ENCODE peak calls at places on chromosome 2, in seven cellular contexts. A is heart left ventricle, B is breast epithelium, K is A549, V is stomach, Z is testis, T is body of pancreas. M is an unnamed sample.

GRCh38 chr2:232628466-232629200 is 4.8 kb upstream of the EFHD1 start:
- DNase-seq in Z (no peak), A (peak), B (no peak), T (no peak), K (no peak), V (no peak), M (no peak)

GRCh38 chr2:102703748-102704147 is 58.1 kb upstream of the TMEM182 start:
- DNase-seq in V (no peak), A (no peak), B (no peak), Z (peak), T (no peak), K (peak), M (no peak)

GRCh38 chr2:48600917-48601316 is 16.7 kb upstream of the GTF2A1L start:
- DNase-seq in B (no peak), T (no peak), A (no peak), Z (no peak), K (no peak), V (no peak), M (no peak)

GRCh38 chr2:159116922-159117321 is 148.5 kb downstream of the TANC1 start:
- DNase-seq in T (no peak), V (no peak), B (no peak), A (no peak), Z (no peak), K (no peak), M (no peak)

GRCh38 chr2:85302106-85302505 is 25.7 kb downstream of the TGOLN2 start:
- DNase-seq in A (no peak), T (no peak), K (no peak), V (no peak), B (no peak), Z (no peak), M (no peak)

GRCh38 chr2:156309106-156309505 is 23.4 kb downstream of the NR4A2 start:
- DNase-seq in V (no peak), T (no peak), Z (no peak), A (no peak), K (no peak), B (no peak), M (no peak)

GRCh38 chr2:156797832-156798231 is 361.7 kb downstream of the GPD2 start:
- DNase-seq in A (no peak), T (no peak), B (no peak), V (no peak), Z (no peak), K (no peak), M (no peak)

GRCh38 chr2:190682168-190682567 is 33.3 kb downstream of the NAB1 start:
- DNase-seq in K (no peak), T (no peak), B (no peak), A (no peak), V (no peak), Z (no peak), M (no peak)

GRCh38 chr2:169808211-169808610 is 9.5 kb downstream of the SSB start:
- DNase-seq in V (no peak), T (no peak), A (no peak), B (no peak), Z (no peak), K (no peak), M (no peak)

GRCh38 chr2:54657664-54658083 is 65.8 kb upstream of the EML6 start:
- DNase-seq in T (peak), K (peak), B (peak), A (no peak), Z (peak), V (peak), M (no peak)

GRCh38 chr2:3222636-3223035 is 155.0 kb downstream of the EIPR1 start:
- DNase-seq in B (peak), Z (no peak), K (no peak), A (no peak), V (no peak), T (no peak), M (no peak)

GRCh38 chr2:154697422-154698237 is 865 bp upstream of the KCNJ3 start:
- DNase-seq in B (no peak), A (no peak), Z (peak), T (peak), V (peak), K (no peak), M (peak)

GRCh38 chr2:199704358-199705238 is 146.4 kb downstream of the FTCDNL1 start:
- DNase-seq in T (peak), A (no peak), K (peak), Z (peak), B (no peak), V (no peak), M (no peak)

GRCh38 chr2:176130153-176130916 is 830 bp downstream of the HOXD8 start:
- DNase-seq in B (no peak), A (peak), Z (peak), T (no peak), V (no peak), K (peak), M (no peak)

GRCh38 chr2:233446121-233446520 is 91.8 kb downstream of the DGKD start:
- DNase-seq in Z (no peak), B (no peak), V (no peak), T (no peak), K (no peak), A (no peak), M (peak)

GRCh38 chr2:38168710-38169480 is 92.9 kb upstream of the CYP1B1 start:
- DNase-seq in K (no peak), A (no peak), Z (no peak), B (no peak), V (no peak), T (no peak), M (no peak)

GRCh38 chr2:232634319-232635150 is 1.1 kb downstream of the EFHD1 start:
- DNase-seq in Z (peak), A (peak), B (no peak), T (peak), K (no peak), V (no peak), M (no peak)

GRCh38 chr2:55796121-55796520 is 102.5 kb upstream of the PNPT1 start:
- DNase-seq in T (no peak), A (no peak), B (no peak), K (no peak), V (no peak), Z (no peak), M (no peak)

GRCh38 chr2:241770185-241770935 is 6.3 kb upstream of the GAL3ST2 start:
- DNase-seq in V (no peak), A (no peak), Z (no peak), K (no peak), B (peak), T (no peak), M (peak)

GRCh38 chr2:128450211-128451015 is 131.7 kb upstream of the HS6ST1 start:
- DNase-seq in K (no peak), A (no peak), Z (peak), T (no peak), V (peak), B (no peak), M (no peak)

GRCh38 chr2:208985644-208986043 is 438.2 kb upstream of the MAP2 start:
- DNase-seq in T (no peak), Z (no peak), A (no peak), K (no peak), V (no peak), B (no peak), M (no peak)

GRCh38 chr2:33412920-33413319 is 63.5 kb upstream of the RASGRP3 start:
- DNase-seq in K (peak), A (no peak), V (no peak), T (no peak), B (no peak), Z (no peak), M (no peak)

GRCh38 chr2:82282111-82282882 is 1977.7 kb upstream of the LRRTM1 start:
- DNase-seq in B (no peak), A (no peak), K (no peak), Z (peak), V (no peak), T (no peak), M (no peak)

GRCh38 chr2:26534865-26535662 is 57.1 kb upstream of the OTOF start:
- DNase-seq in B (no peak), A (peak), T (no peak), Z (no peak), V (no peak), K (no peak), M (no peak)

GRCh38 chr2:173734686-173735308 is 230.4 kb downstream of the SP3 start:
- DNase-seq in T (no peak), K (no peak), A (no peak), B (no peak), V (no peak), Z (no peak), M (no peak)

GRCh38 chr2:172964511-172964910 is 111.1 kb upstream of the MAP3K20 start:
- DNase-seq in B (no peak), K (no peak), V (no peak), A (no peak), Z (no peak), T (no peak), M (no peak)

GRCh38 chr2:27807476-27807875 is 36.0 kb downstream of the MRPL33 start:
- DNase-seq in Z (peak), T (peak), A (no peak), K (no peak), B (no peak), V (peak), M (no peak)

GRCh38 chr2:206531996-206532543 is 88.7 kb downstream of the ADAM23 start:
- DNase-seq in K (no peak), B (no peak), Z (peak), A (peak), V (no peak), T (no peak), M (no peak)

GRCh38 chr2:144096531-144096930 is 423.4 kb downstream of the ZEB2 start:
- DNase-seq in B (no peak), Z (no peak), K (no peak), V (no peak), A (no peak), T (no peak), M (no peak)

GRCh38 chr2:101466426-101466825 is 8.5 kb downstream of the RFX8 start:
- DNase-seq in V (no peak), Z (no peak), A (no peak), K (no peak), T (no peak), B (no peak), M (no peak)

GRCh38 chr2:24046599-24046929 is 627 bp downstream of the WDCP start:
- DNase-seq in Z (no peak), T (no peak), V (no peak), A (no peak), B (no peak), K (no peak), M (no peak)
- H3K4me3 ChIP-seq in Z (peak), T (peak), V (peak), A (peak), B (peak), K (peak), M (peak)

DNA sequence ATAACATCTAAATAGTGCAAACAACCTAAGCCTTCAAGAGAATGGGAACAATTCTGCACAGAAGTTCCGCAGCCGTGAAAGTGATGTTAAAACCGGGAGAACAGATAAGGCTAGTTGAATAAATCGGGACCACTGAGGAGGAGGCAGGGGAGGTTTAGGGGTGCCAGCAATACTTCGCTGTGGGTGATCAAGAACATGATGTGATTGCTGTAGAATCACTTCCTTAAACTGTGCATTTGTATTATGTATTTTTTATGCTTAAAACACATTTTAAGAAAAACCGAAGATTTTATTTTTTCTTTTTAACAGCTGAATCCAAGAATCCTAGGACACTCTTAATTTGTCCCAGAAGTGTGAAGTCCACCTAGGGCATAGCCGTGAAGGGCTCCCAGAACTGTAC is 33.6 kb downstream of the TTC32 start:
- DNase-seq in V (no peak), T (no peak), Z (no peak), K (no peak), B (no peak), A (no peak), M (no peak)
- TF ChIP-seq CTCF in V (no peak), T (no peak), Z (no peak), K (no peak), B (no peak), A (no peak), M (no peak)

GRCh38 chr2:239400907-239401449 is at the start of gene HDAC4:
- DNase-seq in B (peak), T (peak), A (peak), V (peak), Z (peak), K (peak), M (peak)
- TF ChIP-seq POLR2A in B (no peak), T (no peak), A (peak), V (no peak), Z (no peak), K (peak), M (no peak)

GRCh38 chr2:152367547-152368250 is 32.7 kb downstream of the FMNL2 start:
- DNase-seq in T (no peak), V (no peak), B (no peak), Z (no peak), K (no peak), A (no peak), M (no peak)
- H3K4me3 ChIP-seq in T (no peak), V (no peak), B (no peak), Z (no peak), K (no peak), A (no peak), M (no peak)

DNA sequence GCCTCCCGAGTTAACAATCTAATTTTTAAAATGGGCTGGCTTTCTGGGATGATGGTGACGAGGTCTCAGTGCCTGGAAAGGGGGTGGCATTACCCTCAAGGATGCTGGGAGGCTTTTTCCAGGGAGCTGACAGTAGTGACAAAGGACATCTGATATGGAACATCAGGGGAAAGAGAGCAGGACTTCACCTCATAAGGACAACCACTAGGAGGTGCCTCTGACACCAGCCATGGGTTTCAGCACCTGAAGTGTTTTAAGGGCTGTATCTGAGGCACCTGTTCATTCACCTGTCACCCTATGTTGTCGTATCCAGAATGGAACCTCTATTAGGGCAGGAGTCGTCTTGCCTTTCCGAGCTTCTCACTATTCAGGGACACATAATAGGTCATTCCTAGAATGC is 10.8 kb downstream of the IL36B start:
- DNase-seq in B (no peak), Z (no peak), K (no peak), T (no peak), V (no peak), A (no peak), M (no peak)
- TF ChIP-seq CTCF in B (no peak), Z (no peak), K (no peak), T (no peak), V (no peak), A (no peak), M (peak)

DNA sequence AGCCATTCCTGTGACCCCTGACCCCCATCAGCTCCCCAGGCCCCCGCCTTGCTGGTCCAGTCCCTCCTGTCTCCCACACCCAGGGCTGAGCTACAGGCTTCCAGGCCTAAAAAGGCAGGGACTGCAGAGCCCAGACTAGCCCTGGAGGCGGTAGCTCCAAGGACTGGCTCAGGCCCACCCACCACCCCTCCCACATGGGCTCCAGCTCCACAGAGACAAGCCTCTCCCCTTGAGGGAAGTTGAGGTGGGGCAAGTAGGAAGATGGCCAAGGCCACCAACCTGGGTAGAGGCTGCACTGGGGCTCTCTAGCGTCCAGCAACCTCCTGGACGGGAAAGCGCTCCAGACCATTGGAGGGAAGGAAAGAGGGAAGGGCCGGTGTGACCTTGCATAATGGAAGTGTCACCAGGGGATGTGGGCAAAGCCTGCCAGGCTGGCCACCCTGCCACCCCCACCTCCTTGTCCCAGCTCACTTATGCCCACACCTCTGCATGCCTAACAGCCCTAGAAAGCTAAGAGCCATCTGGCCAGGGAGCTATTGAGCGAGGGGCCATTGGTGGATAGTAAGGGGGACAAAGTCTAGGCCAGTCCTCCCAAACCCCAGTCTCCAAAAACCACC is 63.1 kb downstream of the TNS1 start:
- DNase-seq in K (no peak), Z (no peak), V (no peak), A (peak), T (no peak), B (no peak), M (no peak)
- TF ChIP-seq POLR2A in K (no peak), Z (no peak), V (no peak), A (peak), T (no peak), B (no peak), M (no peak)